ENCODE peak calls at places on chromosomes 2 and 18, in nine cellular contexts. F, K, N, D, V, T, P, I and B are unnamed samples.

GRCh38 chr2:24577481-24577880 is 86.4 kb downstream of the NCOA1 start:
- DNase-seq in K (no peak), I (no peak), D (no peak), P (no peak), V (peak; percentile 22), F (no peak), N (no peak), T (no peak), B (no peak)

GRCh38 chr18:79507546-79508480 is 112.1 kb downstream of the NFATC1 start:
- DNase-seq in N (peak; percentile 26), P (peak; percentile 84), K (peak; percentile 84), D (peak; percentile 67), T (peak; percentile 79), V (no peak), I (peak; percentile 38), F (no peak), B (peak; percentile 93)

GRCh38 chr18:32877371-32877770 is 104.5 kb upstream of the KLHL14 start:
- DNase-seq in F (no peak), D (no peak), K (no peak), V (no peak), N (no peak), I (no peak), T (no peak), P (no peak), B (no peak)

GRCh38 chr2:203790134-203790533 is 77.4 kb upstream of the CTLA4 start:
- DNase-seq in T (no peak), N (no peak), V (no peak), D (no peak), P (no peak), K (no peak), I (no peak), F (no peak), B (no peak)

GRCh38 chr2:152413228-152414030 is 78.5 kb downstream of the FMNL2 start:
- DNase-seq in P (no peak), V (no peak), D (no peak), T (no peak), I (no peak), K (no peak), N (no peak), F (no peak), B (no peak)

GRCh38 chr2:84545030-84545429 is 28.7 kb downstream of the DNAH6 start:
- DNase-seq in I (no peak), V (no peak), F (no peak), D (no peak), T (no peak), K (no peak), P (no peak), N (no peak), B (no peak)

GRCh38 chr2:20439503-20439902 is 7.4 kb upstream of the RHOB start:
- DNase-seq in V (no peak), P (no peak), I (peak; percentile 52), K (peak; percentile 57), N (no peak), D (no peak), T (no peak), F (no peak), B (no peak)

GRCh38 chr18:73791081-73791480 is 356.6 kb downstream of the FBXO15 start:
- DNase-seq in P (no peak), N (no peak), F (no peak), D (no peak), V (no peak), K (no peak), I (peak; percentile 54), T (no peak), B (no peak)

GRCh38 chr2:223487447-223487846 is 114.7 kb downstream of the SCG2 start:
- DNase-seq in I (no peak), F (no peak), T (no peak), D (no peak), N (no peak), P (no peak), V (no peak), K (no peak), B (no peak)

GRCh38 chr2:156333951-156334495 is 1.5 kb upstream of the NR4A2 start:
- DNase-seq in P (peak; percentile 88), T (peak; percentile 75), N (no peak), I (no peak), F (no peak), D (peak; percentile 72), K (peak; percentile 71), V (peak; percentile 63), B (peak; percentile 93)

GRCh38 chr2:27890146-27891062 is at the start of the genes BABAM2 and RBKS:
- DNase-seq in K (peak; percentile 96), V (peak; percentile 91), N (peak; percentile 87), P (peak; percentile 94), T (peak; percentile 87), I (peak; percentile 77), F (peak; percentile 65), D (peak; percentile 89), B (peak; percentile 96)

GRCh38 chr2:148922776-148923175 is 47.7 kb downstream of the KIF5C start:
- DNase-seq in V (no peak), D (no peak), T (no peak), N (no peak), K (no peak), F (no peak), I (no peak), P (no peak), B (no peak)

GRCh38 chr18:47595816-47596501 is 334.5 kb downstream of the SMAD2 start:
- DNase-seq in V (peak; percentile 1), F (peak; percentile 2), P (no peak), D (no peak), N (peak; percentile 9), T (no peak), K (no peak), I (no peak), B (no peak)

GRCh38 chr2:67159929-67160328 is 237.2 kb upstream of the ETAA1 start:
- DNase-seq in I (no peak), F (no peak), P (no peak), V (no peak), D (no peak), T (no peak), K (no peak), N (peak; percentile 47), B (no peak)

GRCh38 chr2:47230418-47230817 is 75.3 kb upstream of the STPG4 start:
- DNase-seq in T (peak; percentile 29), P (no peak), D (no peak), I (peak; percentile 76), V (no peak), F (no peak), N (no peak), K (peak; percentile 85), B (no peak)

GRCh38 chr2:52416340-52416739 is 1351.3 kb upstream of the CHAC2 start:
- DNase-seq in P (no peak), T (no peak), D (no peak), I (peak; percentile 14), K (no peak), N (peak; percentile 47), F (peak; percentile 7), V (peak; percentile 5), B (no peak)

GRCh38 chr2:85156141-85156540 is 22.9 kb downstream of the TCF7L1 start:
- DNase-seq in N (no peak), V (no peak), T (no peak), P (no peak), F (no peak), K (no peak), D (no peak), I (peak; percentile 35), B (no peak)

GRCh38 chr2:149049142-149049541 is 10.6 kb downstream of the LYPD6B start:
- DNase-seq in V (no peak), F (no peak), K (no peak), N (peak; percentile 36), P (no peak), T (no peak), I (peak; percentile 29), D (no peak), B (no peak)

GRCh38 chr18:35029103-35029502 is 12.1 kb upstream of the MAPRE2 start:
- DNase-seq in V (no peak), D (no peak), I (peak; percentile 66), F (no peak), K (no peak), N (no peak), T (no peak), P (no peak), B (peak; percentile 74)
- H3K4me3 ChIP-seq in V (no peak overlapping the region), D (no peak overlapping the region), I (no peak overlapping the region), F (no peak overlapping the region), K (no peak overlapping the region), N (no peak overlapping the region), T (no peak overlapping the region), P (no peak overlapping the region), B (no peak overlapping the region)

DNA sequence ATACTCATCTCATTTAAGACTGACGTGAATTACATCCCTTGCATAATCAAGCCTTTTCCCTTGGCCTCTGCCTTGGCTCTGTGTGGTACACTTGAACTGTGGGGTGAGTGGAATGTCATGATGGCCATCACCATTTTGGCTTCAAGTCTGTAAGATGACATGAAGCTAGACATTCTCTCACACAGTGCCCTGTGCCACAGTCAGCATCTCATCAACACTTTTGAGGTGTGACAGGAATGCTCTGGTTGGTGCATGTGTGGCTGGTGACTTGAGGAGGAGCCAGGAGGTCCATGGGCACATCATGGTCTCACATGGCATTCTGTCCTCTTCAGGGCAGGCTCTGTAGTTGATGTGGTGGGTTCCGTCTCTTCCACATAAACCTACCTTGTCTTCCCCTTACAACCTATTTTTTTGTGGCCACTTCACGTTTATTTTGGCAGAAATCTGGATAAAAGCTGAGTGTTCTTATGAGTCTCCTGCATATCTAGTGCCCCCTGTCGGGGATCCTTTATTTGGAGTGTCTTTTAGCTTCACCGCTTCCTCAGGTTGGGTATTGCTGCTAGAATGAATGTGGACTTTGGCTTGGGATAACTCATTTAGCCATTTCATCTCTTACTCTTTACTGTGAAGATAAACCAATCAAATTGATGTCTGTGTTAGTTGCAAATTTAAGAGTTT is 28.1 kb downstream of the MAP4K4 start:
- DNase-seq in T (no peak), K (no peak), V (peak; percentile 45), D (no peak), I (no peak), N (peak; percentile 24), P (no peak), F (no peak), B (no peak)
- TF ChIP-seq CTCF in T (no peak), K (no peak), V (peak; percentile 76), D (no peak), I (no peak), N (peak; percentile 52), P (no peak), F (no peak), B (peak; percentile 3)

DNA sequence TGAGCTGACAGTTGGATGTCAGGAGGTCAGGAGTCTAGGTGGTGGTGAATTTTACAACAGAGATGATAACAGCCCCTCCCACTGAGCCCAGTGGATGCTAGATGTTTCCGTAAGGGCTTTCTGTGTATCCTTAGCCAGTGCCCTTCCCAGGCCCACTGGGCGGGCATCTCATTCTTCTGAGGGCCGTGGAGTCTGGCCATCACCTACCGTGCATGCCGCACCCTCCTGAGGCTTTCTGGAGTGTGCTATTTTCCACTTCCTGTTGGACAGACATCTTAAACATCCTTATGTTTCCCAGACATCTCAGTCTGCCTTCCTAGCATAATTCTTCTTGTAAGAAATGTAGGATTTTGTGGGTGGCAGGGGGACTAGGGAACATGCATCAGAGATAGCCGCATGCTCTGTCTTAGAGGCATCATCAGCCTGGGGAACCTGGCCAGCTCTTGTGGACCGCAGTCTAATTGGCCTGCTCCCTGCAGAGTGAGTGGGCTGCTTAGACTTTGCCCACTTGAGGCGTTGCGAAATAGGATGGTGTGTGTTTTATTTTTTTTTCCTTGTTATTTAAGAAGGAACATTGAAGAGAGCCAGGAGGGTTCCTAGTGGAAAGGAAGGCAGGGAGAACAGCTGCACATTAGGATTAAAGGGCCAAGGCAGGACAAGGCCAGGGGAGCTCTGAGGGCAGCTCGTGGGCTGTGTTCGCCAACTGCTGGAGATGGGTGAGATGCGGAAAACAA is 135.8 kb downstream of the SH3RF3 start:
- DNase-seq in V (no peak), N (no peak), T (peak; percentile 68), F (no peak), I (peak; percentile 81), P (peak; percentile 71), K (no peak), D (no peak), B (no peak)
- H3K27ac ChIP-seq in V (no peak overlapping the region), N (no peak overlapping the region), T (no peak overlapping the region), F (no peak overlapping the region), I (no peak overlapping the region), P (no peak overlapping the region), K (no peak overlapping the region), D (no peak overlapping the region), B (peak overlapping the region; percentile 7)

GRCh38 chr2:102581911-102582310 is 37.4 kb upstream of the SLC9A2 start:
- DNase-seq in K (no peak), I (no peak), N (no peak), V (no peak), D (no peak), F (no peak), P (no peak), T (no peak), B (no peak)
- H3K4me3 ChIP-seq in K (no peak overlapping the region), I (no peak overlapping the region), N (no peak overlapping the region), V (no peak overlapping the region), D (no peak overlapping the region), F (no peak overlapping the region), P (no peak overlapping the region), T (no peak overlapping the region), B (no peak overlapping the region)